ENCODE peak calls at places on chromosomes 12 and 14, in four cellular contexts. O is mammary epithelial cell, I is DND-41, X is HepG2. Y is an unnamed sample.

GRCh38 chr14:65832431-65833253 is 420.1 kb downstream of the FUT8 start:
- DNase-seq in O (no peak), I (peak), X (peak), Y (no peak)

GRCh38 chr14:104633276-104633861 is 28.8 kb upstream of the TMEM179 start:
- DNase-seq in O (no peak), I (no peak), X (no peak), Y (no peak)

GRCh38 chr14:33369972-33370371 is 431.3 kb downstream of the NPAS3 start:
- DNase-seq in O (no peak), I (no peak), X (no peak), Y (no peak)

GRCh38 chr12:19847294-19848059 is 408.2 kb downstream of the AEBP2 start:
- DNase-seq in O (no peak), I (no peak), X (no peak), Y (peak)

GRCh38 chr14:73237786-73238261 is 518 bp downstream of the PAPLN start:
- DNase-seq in O (no peak), I (no peak), X (no peak), Y (no peak)

GRCh38 chr12:62215506-62215905 is 44.7 kb upstream of the USP15 start:
- DNase-seq in O (peak), I (no peak), X (no peak), Y (no peak)

GRCh38 chr14:100383727-100384158 is 60.6 kb downstream of the SLC25A47 start:
- DNase-seq in O (peak), I (peak), X (peak), Y (no peak)

GRCh38 chr14:54606178-54606577 is 39.2 kb downstream of the SAMD4A start:
- DNase-seq in O (no peak), I (no peak), X (no peak), Y (peak)

GRCh38 chr12:98738002-98738401 is 92.9 kb downstream of the APAF1 start:
- DNase-seq in O (no peak), I (no peak), X (no peak), Y (no peak)

GRCh38 chr12:86698581-86698980 is 442.4 kb upstream of the MGAT4C start:
- DNase-seq in O (no peak), I (no peak), X (no peak), Y (peak)

GRCh38 chr12:63909746-63910145 is 65.2 kb downstream of the SRGAP1 start:
- DNase-seq in O (no peak), I (no peak), X (no peak), Y (no peak)

GRCh38 chr14:58533417-58533816 is 104.3 kb upstream of the DACT1 start:
- DNase-seq in O (no peak), I (no peak), X (no peak), Y (peak)

GRCh38 chr14:54646576-54647130 is 79.7 kb downstream of the SAMD4A start:
- DNase-seq in O (no peak), I (no peak), X (no peak), Y (no peak)

GRCh38 chr12:98294426-98294825 is 221.0 kb upstream of the TMPO start:
- DNase-seq in O (no peak), I (no peak), X (no peak), Y (peak)

GRCh38 chr12:25320123-25321006 is 69.6 kb upstream of the KRAS start:
- DNase-seq in O (no peak), I (no peak), X (no peak), Y (peak)

GRCh38 chr14:77131206-77131605 is 10.4 kb downstream of the ZDHHC22 start:
- DNase-seq in O (no peak), I (no peak), X (no peak), Y (no peak)

GRCh38 chr12:14454098-14454907 is 88.8 kb downstream of the ATF7IP start:
- DNase-seq in O (peak), I (peak), X (peak), Y (peak)

GRCh38 chr12:100733817-100734593 is 60.6 kb upstream of the ANO4 start:
- DNase-seq in O (peak), I (no peak), X (peak), Y (no peak)

GRCh38 chr14:77376380-77376770 is 519 bp downstream of the TMED8 start:
- DNase-seq in O (no peak), I (peak), X (no peak), Y (no peak)

GRCh38 chr12:10361084-10361483 is 28.8 kb downstream of the KLRK1 start:
- DNase-seq in O (peak), I (peak), X (no peak), Y (no peak)

GRCh38 chr12:13093191-13093849 is 10.1 kb downstream of the GSG1 start:
- DNase-seq in O (no peak), I (no peak), X (no peak), Y (peak)

GRCh38 chr14:100221419-100222218 is 17.3 kb upstream of the YY1 start:
- DNase-seq in O (peak), I (peak), X (peak), Y (peak)

GRCh38 chr12:39892146-39892545 is 213.7 kb downstream of the SLC2A13 start:
- DNase-seq in O (no peak), I (no peak), X (no peak), Y (no peak)

GRCh38 chr12:39902823-39903222 is 203.1 kb downstream of the SLC2A13 start:
- DNase-seq in O (peak), I (no peak), X (no peak), Y (no peak)

DNA sequence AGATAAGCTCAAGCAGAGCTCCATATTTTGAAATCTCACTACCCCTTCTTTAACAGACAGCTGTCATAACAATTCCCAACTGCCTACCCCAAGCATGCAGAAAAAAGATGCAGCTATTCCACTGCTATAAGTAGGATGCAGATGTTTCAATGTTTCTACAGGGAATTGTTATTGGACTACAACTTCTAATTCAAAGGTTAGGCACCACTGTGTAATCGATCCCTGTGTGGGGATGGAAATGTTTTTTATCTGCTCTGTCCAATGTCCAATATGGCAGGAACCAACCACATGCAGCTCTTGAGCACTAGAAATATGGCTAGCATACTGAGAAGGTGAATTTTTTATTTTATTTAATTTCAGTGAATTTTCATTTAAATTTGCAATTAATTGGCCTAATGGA is 208.6 kb downstream of the SLC2A13 start:
- DNase-seq in O (no peak), I (no peak), X (no peak), Y (no peak)
- TF ChIP-seq CTCF in O (no peak), I (no peak), X (no peak), Y (no peak)

GRCh38 chr12:113903381-113903863 is 62.7 kb downstream of the RBM19 start:
- DNase-seq in O (peak), I (no peak), X (no peak), Y (peak)

GRCh38 chr12:113899042-113899843 is 66.9 kb downstream of the RBM19 start:
- DNase-seq in O (no peak), I (no peak), X (no peak), Y (no peak)

GRCh38 chr12:113899844-113900471 is 66.2 kb downstream of the RBM19 start:
- DNase-seq in O (peak), I (no peak), X (no peak), Y (no peak)

GRCh38 chr12:113898466-113898865 is 67.7 kb downstream of the RBM19 start:
- DNase-seq in O (no peak), I (no peak), X (no peak), Y (no peak)

GRCh38 chr12:113900711-113901110 is 65.4 kb downstream of the RBM19 start:
- DNase-seq in O (no peak), I (no peak), X (no peak), Y (no peak)
- TF ChIP-seq EZH2 in O (no peak), I (no peak), X (no peak), Y (no peak)

GRCh38 chr12:95380997-95381786 is 92.8 kb upstream of the METAP2 start:
- DNase-seq in O (no peak), I (no peak), X (no peak), Y (no peak)

GRCh38 chr12:95384785-95385184 is 89.2 kb upstream of the METAP2 start:
- DNase-seq in O (no peak), I (no peak), X (no peak), Y (no peak)

GRCh38 chr12:95386056-95386455 is 87.9 kb upstream of the METAP2 start:
- DNase-seq in O (no peak), I (no peak), X (no peak), Y (no peak)

GRCh38 chr12:95385646-95386045 is 88.3 kb upstream of the METAP2 start:
- DNase-seq in O (no peak), I (no peak), X (no peak), Y (peak)

DNA sequence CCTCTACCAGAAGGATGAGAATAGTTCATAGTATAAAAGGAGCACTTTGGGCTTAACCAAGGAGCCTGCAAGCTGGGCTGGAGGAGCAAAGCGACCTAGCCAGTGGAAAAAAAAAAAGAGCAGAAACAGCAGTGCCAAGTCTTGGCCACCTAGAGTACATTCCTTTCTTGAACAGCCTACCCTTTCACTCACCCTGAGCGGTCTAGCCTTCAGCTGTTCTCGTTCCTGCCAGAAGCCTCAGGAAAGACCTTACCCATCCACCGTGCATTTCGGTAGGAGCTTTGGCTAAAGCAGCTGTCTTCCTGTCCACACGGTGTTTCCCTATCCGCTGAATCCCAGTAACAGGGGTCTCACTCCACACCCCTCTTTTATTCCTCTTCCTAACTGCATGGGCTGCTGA is 88.7 kb upstream of the METAP2 start:
- DNase-seq in O (peak), I (no peak), X (no peak), Y (peak)
- TF ChIP-seq CTCF in O (no peak), I (no peak), X (no peak), Y (no peak)

GRCh38 chr12:41049033-41049432 is 139.1 kb upstream of the PDZRN4 start:
- DNase-seq in O (no peak), I (no peak), X (no peak), Y (no peak)
- TF ChIP-seq EZH2 in O (no peak), I (no peak), X (no peak), Y (no peak)

GRCh38 chr12:4763549-4763948 is 43.3 kb downstream of the GALNT8 start:
- DNase-seq in O (no peak), I (peak), X (peak), Y (no peak)
- TF ChIP-seq CTCF in O (peak), I (peak), X (peak), Y (no peak)

DNA sequence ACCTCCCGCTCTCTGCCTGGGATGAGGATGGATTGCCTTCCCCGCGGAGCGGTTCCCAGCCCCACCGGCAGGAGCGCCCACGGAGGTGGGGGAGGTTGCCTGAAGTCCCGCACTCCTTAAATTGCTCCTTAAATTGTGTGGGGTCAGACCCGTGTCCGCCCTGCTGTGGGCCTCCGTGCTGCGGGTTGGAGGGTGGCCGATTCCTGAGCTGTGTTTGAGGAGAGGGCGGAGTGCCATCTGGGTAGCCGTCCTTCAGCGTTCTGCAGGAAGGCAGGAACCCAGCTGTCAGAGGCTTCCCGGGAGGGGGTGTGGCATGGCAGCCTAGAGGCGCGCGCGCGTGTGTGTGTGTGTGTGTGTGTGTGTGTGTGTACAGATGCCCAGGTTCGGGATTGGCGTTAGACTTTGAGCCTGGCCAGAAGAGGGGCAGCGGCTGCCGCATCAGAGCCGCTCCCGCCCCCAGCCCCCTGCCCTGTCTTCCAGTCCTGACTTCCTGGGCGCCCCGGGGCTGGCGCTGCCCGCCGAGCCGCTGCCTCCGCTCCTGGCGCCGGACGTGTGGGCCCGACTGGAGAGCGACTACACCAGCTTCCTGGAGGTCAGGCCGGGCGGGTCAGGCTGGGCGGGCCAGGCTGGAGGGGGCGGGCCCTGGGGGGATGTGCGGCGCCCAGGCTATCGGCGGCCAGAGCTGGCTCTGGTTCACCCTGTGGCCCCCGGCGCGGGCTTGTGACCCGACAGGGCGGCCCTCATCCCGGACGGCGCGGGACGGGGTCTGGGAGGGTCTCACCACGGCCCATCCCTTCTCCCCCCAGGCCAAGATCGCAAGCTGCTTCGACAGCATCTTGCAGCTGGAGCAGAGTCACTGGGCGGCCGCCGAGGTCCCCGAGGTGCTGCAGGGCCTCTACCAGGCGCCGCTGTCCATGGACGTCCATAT is 9.2 kb downstream of the EXOC3L4 start:
- DNase-seq in O (peak), I (peak), X (peak), Y (no peak)
- TF ChIP-seq EZH2 in O (peak), I (no peak), X (no peak), Y (no peak)